ENCODE peak calls at places on chromosomes 11 and 22, in six cellular contexts. L, J, S, F, A and Q are unnamed samples.

GRCh38 chr11:61507012-61507768 is 1.4 kb upstream of the LRRC10B start:
- DNase-seq in S (no peak), L (no peak), J (no peak), A (no peak), F (no peak), Q (no peak)

GRCh38 chr11:58945663-58946062 is 6.4 kb downstream of the GLYATL1 start:
- DNase-seq in J (no peak), L (no peak), S (no peak), F (no peak), A (no peak), Q (no peak)

GRCh38 chr11:130599073-130599654 is 150.7 kb downstream of the ADAMTS15 start:
- DNase-seq in J (peak; percentile 45), S (no peak), A (no peak), F (no peak), L (no peak), Q (no peak)

GRCh38 chr22:49297871-49298721 is 529.6 kb downstream of the BRD1 start:
- DNase-seq in S (no peak), A (no peak), J (no peak), L (no peak), F (no peak), Q (no peak)

GRCh38 chr22:25453557-25453956 is 110.9 kb upstream of the GRK3 start:
- DNase-seq in S (no peak), L (no peak), A (no peak), J (no peak), F (no peak), Q (no peak)

GRCh38 chr11:62705401-62705800 is 1.8 kb downstream of the BSCL2 start:
- DNase-seq in J (peak; percentile 47), F (no peak), S (no peak), L (peak; percentile 48), A (peak; percentile 43), Q (no peak)

GRCh38 chr11:46513934-46514342 is 79.9 kb downstream of the AMBRA1 start:
- DNase-seq in F (no peak), A (no peak), J (no peak), S (no peak), L (no peak), Q (no peak)

GRCh38 chr11:119533462-119533861 is 110.5 kb upstream of the THY1 start:
- DNase-seq in J (no peak), L (no peak), A (no peak), S (no peak), F (no peak), Q (no peak)

GRCh38 chr11:26761382-26761781 is 39.5 kb upstream of the SLC5A12 start:
- DNase-seq in S (no peak), A (no peak), F (no peak), J (peak; percentile 38), L (no peak), Q (no peak)

GRCh38 chr22:36042240-36042639 is 13.6 kb upstream of the RBFOX2 start:
- DNase-seq in S (no peak), J (no peak), F (no peak), L (no peak), A (no peak), Q (no peak)

GRCh38 chr11:120511116-120511803 is at the start of gene GRIK4:
- DNase-seq in A (peak; percentile 80), F (peak; percentile 89), L (peak; percentile 93), J (peak; percentile 89), S (peak; percentile 81), Q (peak; percentile 39)

GRCh38 chr11:117828641-117829368 is 4.3 kb upstream of the FXYD2 start:
- DNase-seq in L (no peak), F (no peak), S (no peak), A (peak; percentile 40), J (peak; percentile 45), Q (no peak)

GRCh38 chr11:127454856-127455255 is 454.3 kb upstream of the KIRREL3 start:
- DNase-seq in L (peak; percentile 12), S (no peak), A (no peak), F (no peak), J (no peak), Q (no peak)

DNA sequence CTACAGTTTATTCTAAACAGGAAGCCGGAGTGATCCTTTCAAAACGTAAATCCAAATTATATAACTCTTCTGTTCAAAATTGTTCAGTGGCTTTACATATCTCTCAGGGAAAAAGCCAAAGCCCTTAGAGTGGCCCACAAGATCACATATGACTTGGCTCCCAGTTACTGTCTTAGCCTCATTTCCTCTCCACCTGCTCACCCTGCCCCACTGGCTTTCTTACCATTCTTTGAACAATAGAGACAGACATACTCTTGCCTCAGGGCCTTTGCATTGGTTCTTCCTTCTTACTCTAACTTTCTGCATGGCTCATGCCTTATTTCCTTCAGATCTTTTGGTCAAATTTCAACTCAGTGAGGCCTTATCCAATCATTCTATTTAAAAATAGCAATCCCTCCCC is 52.1 kb downstream of the STIM1 start:
- DNase-seq in L (no peak), J (no peak), S (peak; percentile 35), A (peak; percentile 22), F (peak; percentile 21), Q (no peak)
- H3K4me1 ChIP-seq in L (no peaks in the 10 kb centered on the region), J (peaks cover 22% of the 10 kb centered on the region), S (peaks cover 45% of the 10 kb centered on the region), A (peaks cover 52% of the 10 kb centered on the region), F (peaks cover 32% of the 10 kb centered on the region), Q (peaks cover 16% of the 10 kb centered on the region)

GRCh38 chr11:113538801-113539200 is 63.6 kb upstream of the DRD2 start:
- DNase-seq in A (no peak), J (no peak), S (no peak), F (no peak), L (no peak), Q (no peak)
- TF ChIP-seq EZH2phosphoT487 in A (no peak), J (no peak), S (no peak), F (no peak), L (no peak), Q (no peak)

GRCh38 chr22:40221055-40221414 is 43.3 kb downstream of the TNRC6B start:
- DNase-seq in J (no peak), L (no peak), S (no peak), A (no peak), F (no peak), Q (no peak)

GRCh38 chr22:40231618-40232313 is 54.0 kb downstream of the TNRC6B start:
- DNase-seq in L (no peak), J (no peak), A (no peak), F (no peak), S (no peak), Q (no peak)

GRCh38 chr22:40224702-40225101 is 47.0 kb downstream of the TNRC6B start:
- DNase-seq in L (no peak), A (no peak), S (no peak), J (no peak), F (no peak), Q (no peak)

DNA sequence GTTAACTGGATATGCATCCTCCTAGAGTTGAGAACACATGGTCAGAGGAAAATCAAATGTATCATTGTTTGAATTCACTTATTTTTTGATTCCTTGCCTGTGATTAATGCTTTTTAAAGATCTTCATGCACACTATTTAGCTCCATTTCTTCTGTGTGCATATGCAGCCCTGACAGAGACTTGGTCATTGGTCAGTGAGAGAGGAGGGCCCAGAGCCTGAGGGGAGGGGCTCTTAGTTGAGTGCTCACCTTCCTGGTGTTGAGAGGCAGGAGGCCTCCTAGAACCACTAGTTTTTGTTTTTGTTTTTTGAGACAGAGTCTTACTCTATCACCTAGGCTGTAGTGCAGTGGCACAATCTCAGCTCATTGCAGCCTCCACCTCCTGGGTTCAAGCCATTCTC is 48.9 kb downstream of the TNRC6B start:
- DNase-seq in L (no peak), S (no peak), J (no peak), A (no peak), F (no peak), Q (no peak)
- H3K4me2 ChIP-seq in L (peak overlapping the region; percentile 9), S (no peak overlapping the region), J (no peak overlapping the region), A (no peak overlapping the region), F (no peak overlapping the region), Q (no peak overlapping the region)

GRCh38 chr11:12458042-12458441 is 80.7 kb downstream of the PARVA start:
- DNase-seq in L (no peak), F (no peak), S (no peak), J (no peak), A (no peak), Q (no peak)

GRCh38 chr11:12461516-12461915 is 84.1 kb downstream of the PARVA start:
- DNase-seq in A (peak; percentile 8), L (no peak), S (no peak), J (no peak), F (no peak), Q (no peak)

GRCh38 chr11:12457030-12457600 is 79.7 kb downstream of the PARVA start:
- DNase-seq in F (no peak), S (no peak), J (peak; percentile 80), A (no peak), L (no peak), Q (no peak)

GRCh38 chr11:12459374-12459773 is 82.0 kb downstream of the PARVA start:
- DNase-seq in J (no peak), F (no peak), S (no peak), A (no peak), L (no peak), Q (no peak)

DNA sequence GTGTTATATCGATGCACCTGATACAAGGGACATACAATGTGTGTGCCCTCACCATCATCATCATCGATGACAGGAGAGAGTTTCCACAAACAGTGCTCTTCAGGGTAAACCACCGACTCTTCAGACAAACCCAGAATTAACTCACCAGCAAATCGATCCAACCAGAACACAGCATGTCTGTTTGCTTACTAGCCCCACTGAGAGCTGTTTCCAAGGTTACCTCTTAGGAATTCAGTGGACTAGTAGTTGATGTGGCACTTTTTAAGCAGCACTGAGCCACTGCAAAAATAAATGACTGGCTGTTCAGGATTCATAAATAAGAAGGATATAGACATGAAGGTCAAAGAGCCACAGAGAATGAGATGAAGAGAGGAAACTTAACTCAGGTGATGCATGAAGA is 83.1 kb downstream of the PARVA start:
- DNase-seq in J (peak; percentile 19), L (no peak), A (no peak), S (no peak), F (no peak), Q (no peak)
- H3K4me1 ChIP-seq in J (peaks cover 31% of the 10 kb centered on the region), L (no peaks in the 10 kb centered on the region), A (no peaks in the 10 kb centered on the region), S (no peaks in the 10 kb centered on the region), F (no peaks in the 10 kb centered on the region), Q (no peaks in the 10 kb centered on the region)

DNA sequence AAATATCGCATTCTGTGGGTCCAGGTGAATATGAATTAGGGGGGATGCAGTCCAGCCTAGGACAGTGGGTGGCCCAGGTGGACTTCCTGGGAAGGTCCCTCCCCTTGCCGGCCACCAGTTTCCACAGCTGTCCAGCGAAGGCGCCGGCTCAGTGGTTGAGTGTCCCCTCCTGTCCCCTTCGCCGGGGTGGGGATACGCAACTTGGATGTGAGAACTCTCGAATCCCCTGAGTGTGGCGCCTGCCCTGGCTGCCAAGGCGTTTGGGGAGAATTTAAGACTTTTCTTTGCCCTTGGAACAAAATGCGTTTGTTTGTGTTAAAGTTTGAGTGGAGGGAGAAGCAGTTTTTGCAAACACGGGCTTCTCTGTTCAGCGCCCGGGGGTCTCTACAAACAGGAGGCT is 123.7 kb downstream of the KCNQ1OT1 start:
- DNase-seq in S (no peak), F (no peak), A (no peak), J (no peak), L (no peak), Q (no peak)
- TF ChIP-seq EZH2phosphoT487 in S (no peak), F (no peak), A (no peak), J (no peak), L (no peak), Q (no peak)

GRCh38 chr11:77771135-77771534 is 49.4 kb downstream of the RSF1 start:
- DNase-seq in L (no peak), A (peak; percentile 32), F (no peak), S (no peak), J (no peak), Q (no peak)
- H3K4me2 ChIP-seq in L (no peak overlapping the region), A (no peak overlapping the region), F (no peak overlapping the region), S (no peak overlapping the region), J (no peak overlapping the region), Q (no peak overlapping the region)